ENCODE peak calls at places on chromosomes 1 and 21, in four cellular contexts. A is trophoblast cell, Y is H1, Q is IMR-90. I is an unnamed sample.

GRCh38 chr1:11913291-11913690 is 12.9 kb downstream of the KIAA2013 start:
- DNase-seq in A (no peak), Y (no peak), Q (no peak), I (peak)

GRCh38 chr1:228846952-228847351 is 111.7 kb downstream of the RHOU start:
- DNase-seq in A (no peak), Y (peak), Q (no peak), I (no peak)

GRCh38 chr1:147209825-147210821 is 15.0 kb downstream of the FMO5 start:
- DNase-seq in A (no peak), Y (no peak), Q (no peak), I (no peak)

GRCh38 chr1:223831755-223832636 is 13.8 kb downstream of the TP53BP2 start:
- DNase-seq in A (no peak), Y (no peak), Q (peak), I (no peak)

GRCh38 chr21:43188712-43189151 is 19.9 kb downstream of the CRYAA start:
- DNase-seq in A (no peak), Y (no peak), Q (no peak), I (no peak)

GRCh38 chr1:37763791-37764741 is 854 bp downstream of the EPHA10 start:
- DNase-seq in A (no peak), Y (peak), Q (peak), I (peak)

GRCh38 chr21:43188181-43188580 is 19.4 kb downstream of the CRYAA start:
- DNase-seq in A (no peak), Y (no peak), Q (no peak), I (no peak)

GRCh38 chr1:27885620-27886352 is 13.4 kb downstream of the THEMIS2 start:
- DNase-seq in A (no peak), Y (no peak), Q (no peak), I (no peak)

GRCh38 chr1:92065042-92065441 is 10.2 kb downstream of the SETSIP start:
- DNase-seq in A (no peak), Y (no peak), Q (no peak), I (no peak)

GRCh38 chr1:247386217-247386616 is 29.8 kb upstream of the NLRP3 start:
- DNase-seq in A (no peak), Y (no peak), Q (no peak), I (no peak)

GRCh38 chr1:243254233-243254926 is 701 bp downstream of the CEP170 start:
- DNase-seq in A (peak), Y (peak), Q (peak), I (peak)

GRCh38 chr1:37478451-37478871 is 4.1 kb downstream of the ZC3H12A start:
- DNase-seq in A (peak), Y (no peak), Q (peak), I (no peak)

GRCh38 chr1:181947441-181947840 is 114.1 kb downstream of the ZNF648 start:
- DNase-seq in A (no peak), Y (no peak), Q (no peak), I (no peak)
- H3K23ac ChIP-seq in A (no peak), Y (no peak), Q (no peak), I (no peak)

DNA sequence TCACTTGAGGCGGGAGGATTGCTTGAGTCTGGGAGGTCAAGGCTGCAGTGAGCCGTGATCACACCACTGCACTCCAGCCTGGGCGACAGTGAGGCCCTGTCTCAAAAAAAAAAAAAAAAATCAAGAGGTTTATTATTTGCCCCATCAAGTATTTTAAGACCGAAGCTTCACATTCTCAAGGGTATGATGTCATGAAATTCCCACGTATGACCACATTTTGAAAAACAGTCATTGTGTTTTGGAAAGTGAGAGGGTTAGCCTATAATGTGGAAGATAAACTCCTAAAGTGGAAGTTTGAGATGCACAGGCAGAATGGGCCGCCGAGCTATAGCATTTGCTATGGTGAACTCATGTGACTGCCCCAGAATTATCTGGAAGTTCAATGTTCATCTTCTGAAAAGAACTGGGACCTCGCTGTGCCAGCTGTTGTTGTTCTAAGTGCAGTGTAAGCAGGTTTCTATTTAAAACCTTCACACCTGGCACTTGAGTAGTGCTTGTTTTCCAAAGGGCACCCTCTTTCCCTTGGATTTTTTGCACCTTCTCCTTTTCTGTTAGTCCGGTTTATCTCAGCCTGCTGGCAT is 96.9 kb upstream of the SLC25A33 start:
- DNase-seq in A (peak), Y (no peak), Q (peak), I (no peak)
- H2AFZ ChIP-seq in A (no peak), Y (no peak), Q (peak), I (no peak)

DNA sequence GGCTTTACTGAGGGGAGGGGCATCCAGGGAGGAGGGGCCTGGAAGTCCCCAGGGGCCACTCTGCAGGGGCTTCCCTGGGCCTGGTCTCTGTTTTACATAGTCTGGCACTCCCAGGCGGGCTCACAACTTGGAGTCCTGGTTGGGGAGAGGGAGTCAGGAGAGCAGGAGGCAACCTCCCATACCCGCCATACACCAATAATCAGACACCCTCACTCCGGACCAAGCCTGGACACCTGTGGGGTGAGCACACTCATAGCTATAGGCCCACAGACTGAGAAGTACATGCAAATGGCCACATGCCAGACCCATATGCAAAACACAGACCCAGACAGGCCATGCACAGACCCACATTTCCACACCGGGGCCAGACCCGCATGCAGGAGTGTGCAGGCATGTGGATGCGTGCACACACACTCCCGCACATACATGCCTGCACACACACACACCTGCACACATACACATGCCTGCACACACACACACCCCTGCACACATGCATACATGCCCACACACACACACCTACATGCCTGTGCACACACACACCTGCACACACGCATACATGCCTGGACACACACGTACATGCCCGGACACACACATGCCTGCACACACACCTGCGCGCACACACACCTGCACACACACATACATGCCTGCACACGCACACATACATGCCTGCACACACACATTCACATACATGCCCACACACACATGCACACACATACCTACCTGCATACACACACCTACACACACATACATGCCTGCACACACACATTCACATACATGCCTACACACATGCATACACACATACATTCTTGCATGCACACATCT is 89.5 kb upstream of the RUNX3 start:
- DNase-seq in A (no peak), Y (no peak), Q (no peak), I (peak)
- H3K23ac ChIP-seq in A (peak), Y (no peak), Q (no peak), I (no peak)

GRCh38 chr1:183812686-183813569 is 8.0 kb downstream of the RGL1 start:
- DNase-seq in A (no peak), Y (no peak), Q (peak), I (peak)

GRCh38 chr1:183817576-183818288 is 12.8 kb downstream of the RGL1 start:
- DNase-seq in A (no peak), Y (no peak), Q (no peak), I (no peak)

GRCh38 chr1:183810756-183811155 is 5.8 kb downstream of the RGL1 start:
- DNase-seq in A (no peak), Y (no peak), Q (no peak), I (no peak)

GRCh38 chr1:183812111-183812510 is 7.2 kb downstream of the RGL1 start:
- DNase-seq in A (no peak), Y (no peak), Q (no peak), I (no peak)

DNA sequence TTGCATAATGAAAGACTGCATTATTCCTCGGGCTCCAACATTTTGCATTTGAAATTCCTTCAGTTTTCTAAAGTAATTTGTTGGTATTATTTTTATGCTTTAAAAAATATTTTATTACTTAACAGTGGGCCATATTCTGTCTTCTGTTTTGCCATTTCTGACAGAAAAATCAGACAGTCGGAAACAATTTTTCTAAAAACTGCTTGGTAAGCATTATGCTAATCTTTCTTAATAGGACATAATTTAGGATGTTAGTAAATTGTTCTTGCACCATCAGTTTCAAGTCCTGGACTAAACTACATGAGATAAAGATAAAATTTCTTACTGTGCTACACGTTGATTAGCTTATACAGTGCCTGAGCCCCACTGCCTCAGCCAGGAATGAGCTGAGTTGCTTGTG is 11.2 kb downstream of the RGL1 start:
- DNase-seq in A (no peak), Y (no peak), Q (no peak), I (no peak)
- H2AFZ ChIP-seq in A (no peak), Y (no peak), Q (no peak), I (no peak)

GRCh38 chr1:226891846-226892533 is 21.6 kb downstream of the PSEN2 start:
- DNase-seq in A (no peak), Y (no peak), Q (peak), I (no peak)
- H3K23ac ChIP-seq in A (no peak), Y (no peak), Q (no peak), I (no peak)

I was measured in H9.